ENCODE peak calls at places on chromosomes 7 and 10, in seven cellular contexts. W is SK-N-SH, S is HCT116, M is H1, E is K562, G is GM12878, X is HepG2. A is an unnamed sample.

GRCh38 chr7:11261470-11261869 is 287.8 kb downstream of the PHF14 start:
- DNase-seq in E (no peak), M (no peak), G (no peak), S (peak; percentile 4), W (peak; percentile 26), X (peak; percentile 6), A (peak; percentile 99)

GRCh38 chr10:132293416-132294195 is 14.1 kb downstream of the STK32C start:
- DNase-seq in G (no peak), S (no peak), E (no peak), M (no peak), W (peak; percentile 82), X (no peak), A (no peak)

GRCh38 chr7:156772725-156773124 is 120.3 kb downstream of the LMBR1 start:
- DNase-seq in W (no peak), G (no peak), S (no peak), E (no peak), X (no peak), M (no peak), A (no peak)

GRCh38 chr10:131775833-131776232 is 125.0 kb upstream of the PPP2R2D start:
- DNase-seq in E (no peak), S (no peak), X (no peak), G (no peak), W (no peak), M (no peak), A (no peak)

GRCh38 chr10:121167534-121168243 is 316.5 kb downstream of the WDR11 start:
- DNase-seq in W (no peak), E (no peak), G (no peak), X (no peak), S (no peak), M (no peak), A (peak; percentile 30)

GRCh38 chr10:113038183-113038582 is 88.1 kb downstream of the TCF7L2 start:
- DNase-seq in E (no peak), X (no peak), M (no peak), S (no peak), W (no peak), G (no peak), A (no peak)

GRCh38 chr7:141571059-141571458 is 19.8 kb downstream of the AGK start:
- DNase-seq in S (no peak), G (no peak), X (no peak), W (no peak), E (no peak), M (no peak), A (no peak)

GRCh38 chr7:158247758-158248487 is 339.7 kb downstream of the PTPRN2 start:
- DNase-seq in E (no peak), X (no peak), M (no peak), G (no peak), S (no peak), W (no peak), A (no peak)

GRCh38 chr7:157124655-157125054 is 14.1 kb upstream of the UBE3C start:
- DNase-seq in E (peak; percentile 37), G (no peak), M (no peak), W (no peak), X (no peak), S (no peak), A (no peak)

GRCh38 chr7:85489498-85489897 is 302.6 kb upstream of the SEMA3D start:
- DNase-seq in M (no peak), E (no peak), W (no peak), X (no peak), S (peak; percentile 8), G (no peak), A (no peak)

GRCh38 chr7:157928171-157928794 is 591.5 kb downstream of the DNAJB6 start:
- DNase-seq in W (no peak), M (no peak), X (no peak), G (no peak), S (no peak), E (no peak), A (no peak)

GRCh38 chr10:89307213-89307612 is 5.4 kb downstream of the IFIT2 start:
- DNase-seq in S (no peak), X (no peak), G (no peak), E (no peak), W (no peak), M (no peak), A (no peak)
- TF ChIP-seq JUND in S (no peak), X (no peak), G (no peak), E (no peak), W (no peak), M (no peak), A (no peak)

GRCh38 chr10:103580011-103580410 is 86.5 kb downstream of the NEURL1 start:
- DNase-seq in G (no peak), M (no peak), X (no peak), E (peak; percentile 32), S (no peak), W (no peak), A (no peak)

GRCh38 chr10:103581499-103581898 is 88.0 kb downstream of the NEURL1 start:
- DNase-seq in G (no peak), S (no peak), E (no peak), W (no peak), X (no peak), M (no peak), A (no peak)

GRCh38 chr10:103578782-103579382 is 85.4 kb downstream of the NEURL1 start:
- DNase-seq in W (no peak), S (no peak), X (peak; percentile 82), E (no peak), G (no peak), M (no peak), A (no peak)

GRCh38 chr10:103582331-103583123 is 89.0 kb downstream of the NEURL1 start:
- DNase-seq in G (no peak), M (no peak), W (no peak), E (no peak), S (no peak), X (peak; percentile 15), A (no peak)

DNA sequence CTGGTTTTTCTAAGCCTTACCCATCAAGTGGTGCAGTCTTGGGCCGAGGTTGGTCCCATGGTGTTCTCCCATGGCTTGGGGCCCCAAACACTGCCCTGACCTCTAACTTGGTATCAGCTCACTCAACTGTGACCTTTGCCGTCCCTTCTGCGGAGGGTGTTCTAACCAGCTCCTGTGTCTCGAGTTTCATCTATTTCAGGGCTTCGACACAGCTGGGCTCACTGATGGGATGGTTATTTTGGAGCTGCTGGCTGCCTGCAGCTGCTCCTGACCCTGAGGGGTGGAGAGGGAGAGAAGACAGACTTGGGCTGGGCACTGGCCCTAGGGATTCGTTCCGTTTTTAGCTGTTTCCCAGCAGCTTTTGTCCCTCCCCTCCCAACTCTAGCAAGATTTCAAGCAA is 86.9 kb downstream of the NEURL1 start:
- DNase-seq in W (no peak), S (no peak), G (no peak), M (no peak), E (no peak), X (no peak), A (no peak)
- TF ChIP-seq JUND in W (no peak), S (no peak), G (no peak), M (no peak), E (no peak), X (no peak), A (no peak)

DNA sequence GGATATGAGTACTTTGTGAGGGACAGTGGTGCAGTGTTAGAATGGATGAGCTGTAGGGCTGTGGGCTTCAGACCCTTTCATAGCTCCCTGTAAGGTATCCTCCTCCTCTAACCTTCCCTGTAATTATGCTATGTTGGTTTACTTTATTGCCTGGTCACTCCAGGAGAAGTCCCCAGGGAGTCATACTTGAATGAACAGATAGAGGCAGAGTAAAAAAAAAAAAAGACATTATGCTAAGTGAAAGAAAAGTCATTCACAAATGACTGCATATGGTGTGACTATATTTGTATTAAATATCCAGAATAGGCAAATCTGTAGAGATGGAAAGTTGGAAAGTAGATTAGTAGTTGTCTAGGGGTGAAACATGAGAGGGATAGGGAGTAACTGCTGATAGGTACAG is 434.4 kb downstream of the AUTS2 start:
- DNase-seq in S (no peak), G (no peak), W (no peak), M (no peak), E (no peak), X (no peak), A (no peak)
- TF ChIP-seq JUND in S (no peak), G (no peak), W (no peak), M (no peak), E (no peak), X (no peak), A (no peak)

GRCh38 chr10:69895759-69896158 is 94.1 kb downstream of the COL13A1 start:
- DNase-seq in E (no peak), S (no peak), W (peak; percentile 58), M (no peak), G (no peak), X (no peak), A (no peak)
- TF ChIP-seq JUND in E (no peak), S (no peak), W (no peak), M (no peak), G (no peak), X (no peak), A (no peak)

DNA sequence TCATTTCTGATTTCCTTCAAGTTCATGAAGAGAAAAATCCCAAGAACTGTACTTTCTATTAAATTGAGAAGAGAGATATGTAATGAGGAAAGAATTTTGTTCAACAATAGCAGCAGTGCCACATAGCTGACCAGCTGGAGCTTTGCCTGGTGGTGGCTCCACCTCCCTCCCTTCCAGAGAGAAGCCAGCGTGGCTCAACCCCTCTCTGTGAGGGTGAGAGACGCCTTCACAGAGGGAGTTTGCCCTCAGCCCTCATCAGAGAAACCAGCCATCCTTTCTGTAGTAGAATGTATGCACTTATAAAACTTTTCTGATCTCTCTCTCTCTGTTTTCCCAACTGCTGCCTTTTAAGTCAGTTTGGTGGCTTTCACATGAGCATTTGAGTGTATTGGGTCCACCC is 20.5 kb upstream of the COL1A2 start:
- DNase-seq in G (no peak), W (no peak), E (no peak), M (no peak), S (no peak), X (no peak), A (peak; percentile 15)
- TF ChIP-seq JUND in G (no peak), W (peak; percentile 65), E (no peak), M (no peak), S (no peak), X (no peak), A (no peak)

DNA sequence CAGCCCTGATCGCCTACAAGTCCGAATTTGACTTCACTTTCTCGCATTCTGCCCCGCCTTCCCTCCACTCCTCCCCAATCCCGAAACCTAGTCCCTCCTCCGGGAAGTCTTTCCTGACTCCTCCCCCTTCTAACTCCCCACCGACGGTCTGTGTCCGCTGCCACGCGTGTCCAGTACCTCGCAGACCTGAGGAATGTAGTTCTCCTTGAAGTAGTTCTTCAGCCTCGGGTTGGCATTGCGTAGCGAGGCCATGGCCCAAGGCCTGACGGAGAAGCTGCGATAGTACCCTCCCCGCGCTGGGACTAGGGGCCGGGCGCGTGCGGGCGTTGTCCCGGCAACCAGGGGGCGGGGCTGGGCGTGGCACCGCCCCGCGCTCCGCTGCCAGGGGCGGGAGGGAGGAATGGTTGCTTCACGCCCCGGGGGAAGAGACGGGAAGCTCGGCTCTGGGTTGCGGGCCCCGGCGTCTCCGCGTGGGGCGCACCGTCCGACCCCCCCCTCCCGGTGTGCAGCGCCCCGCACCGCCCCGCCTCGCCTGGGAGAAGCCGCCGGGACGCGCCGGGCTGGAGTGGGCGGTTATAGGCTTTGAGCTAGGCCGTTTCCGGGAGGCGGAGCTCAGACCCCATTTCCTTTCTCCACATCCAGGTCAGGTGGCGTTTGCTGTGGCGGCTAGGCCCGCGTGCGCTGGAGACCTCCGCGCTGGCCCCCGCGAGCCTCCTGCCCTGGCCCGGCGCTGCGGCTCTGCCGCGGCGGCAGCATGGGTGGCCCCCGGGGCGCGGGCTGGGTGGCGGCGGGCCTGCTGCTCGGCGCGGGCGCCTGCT is at the start of the genes ARMC10 and FBXL13:
- DNase-seq in G (peak; percentile 46), S (peak; percentile 81), M (peak; percentile 47), X (peak; percentile 88), W (peak; percentile 99), E (peak; percentile 98), A (peak; percentile 65)
- TF ChIP-seq JUND in G (no peak), S (no peak), M (peak; percentile 4), X (no peak), W (no peak), E (peak; percentile 7), A (no peak)